ENCODE peak calls at places on chromosomes 4 and X, in five cellular contexts. J is cardiac muscle cell, B is fibroblast of mammary gland, C is astrocyte of the spinal cord, A is ascending aorta. Y is an unnamed sample.

GRCh38 chr4:46270986-46271596 is 118.8 kb downstream of the GABRA2 start:
- DNase-seq in B (peak; percentile 26), A (no peak), C (peak; percentile 10), J (peak; percentile 45), Y (no peak)

GRCh38 chrX:113675278-113675677 is 834.6 kb upstream of the AMOT start:
- DNase-seq in J (no peak), A (no peak), C (no peak), B (peak; percentile 13), Y (no peak)

GRCh38 chr4:101171747-101172146 is 175.6 kb downstream of the PPP3CA start:
- DNase-seq in C (no peak), A (no peak), B (peak; percentile 59), J (no peak), Y (no peak)

GRCh38 chr4:103050736-103051436 is 25.7 kb downstream of the SLC9B2 start:
- DNase-seq in A (no peak), C (no peak), J (no peak), B (peak; percentile 35), Y (no peak)

GRCh38 chr4:149997881-149998421 is 80.3 kb upstream of the DCLK2 start:
- DNase-seq in A (no peak), B (peak; percentile 65), J (no peak), C (peak; percentile 44), Y (no peak)

GRCh38 chr4:38128478-38129451 is 168.6 kb downstream of the PTTG2 start:
- DNase-seq in A (peak; percentile 14), B (peak; percentile 90), J (no peak), C (peak; percentile 79), Y (no peak)

GRCh38 chrX:47687249-47687648 is 28.3 kb upstream of the UXT start:
- DNase-seq in C (no peak), B (no peak), J (no peak), A (no peak), Y (no peak)

GRCh38 chrX:153981771-153982533 is 9.4 kb downstream of the TMEM187 start:
- DNase-seq in B (peak; percentile 40), A (no peak), J (no peak), C (peak; percentile 44), Y (no peak)

GRCh38 chrX:74408310-74408709 is 13.0 kb upstream of the SLC16A2 start:
- DNase-seq in C (no peak), A (no peak), J (no peak), B (no peak), Y (no peak)

GRCh38 chrX:132809581-132809980 is 148.8 kb downstream of the HS6ST2 start:
- DNase-seq in C (no peak), A (no peak), B (no peak), J (no peak), Y (no peak)

GRCh38 chr4:75180790-75181776 is 248.2 kb downstream of the PARM1 start:
- DNase-seq in A (no peak), B (no peak), J (no peak), C (no peak), Y (no peak)

GRCh38 chr4:1003271-1004070 is 8.0 kb upstream of the FGFRL1 start:
- DNase-seq in J (no peak), B (no peak), C (no peak), A (no peak), Y (no peak)

GRCh38 chr4:81214518-81215218 is 354 bp downstream of the PRKG2 start:
- DNase-seq in J (peak; percentile 56), B (peak; percentile 27), A (no peak), C (peak; percentile 31), Y (no peak)

GRCh38 chr4:153555730-153556440 is 89.7 kb downstream of the TMEM131L start:
- DNase-seq in C (peak; percentile 91), J (peak; percentile 86), A (no peak), B (peak; percentile 78), Y (no peak)

GRCh38 chrX:7069556-7069955 is 78.0 kb upstream of the STS start:
- DNase-seq in A (no peak), B (no peak), J (no peak), C (no peak), Y (no peak)
- H3K4me3 ChIP-seq in A (no peak overlapping the region), B (no peak overlapping the region), J (no peak overlapping the region), C (no peak overlapping the region), Y (no peak overlapping the region)

DNA sequence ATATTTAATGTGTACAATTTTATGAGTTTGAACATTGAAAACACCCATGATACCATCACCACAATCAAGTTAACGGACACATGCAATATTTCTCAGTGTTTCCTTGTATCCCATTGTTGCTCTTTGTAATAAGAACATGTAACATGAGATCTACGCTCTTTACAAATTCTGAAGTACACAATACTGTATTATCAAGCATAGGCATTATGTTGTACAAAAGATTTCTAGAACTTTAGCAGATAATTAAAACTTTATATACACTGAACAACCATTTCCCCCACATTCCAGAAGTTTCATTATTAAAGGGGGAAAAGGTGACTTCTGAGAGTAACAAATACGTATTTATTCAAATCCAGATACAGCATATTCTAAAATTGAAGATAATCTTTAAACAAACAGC is 114.5 kb downstream of the SLC10A7 start:
- DNase-seq in B (no peak), C (no peak), J (no peak), A (no peak), Y (no peak)
- TF ChIP-seq CTCF in B (no peak), C (no peak), J (no peak), A (no peak), Y (no peak)

DNA sequence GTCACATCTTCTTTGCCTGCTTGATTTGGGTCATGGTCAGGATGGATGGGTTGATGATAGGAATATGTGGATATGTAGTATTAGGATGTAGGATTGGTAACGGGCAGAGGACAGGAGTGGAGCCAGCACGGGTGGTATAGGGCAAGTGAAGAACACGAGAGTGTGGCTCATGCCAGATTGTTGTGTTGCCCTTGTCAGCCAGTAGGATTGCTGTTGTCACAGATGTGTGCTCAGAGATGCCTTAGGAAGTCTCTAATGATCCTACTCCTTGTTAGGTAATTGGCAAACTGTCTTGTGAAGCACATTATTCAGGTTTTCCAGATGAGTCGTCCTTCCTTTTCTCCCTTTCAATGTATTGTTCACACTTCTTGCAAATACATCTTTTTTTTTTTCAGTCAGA is 5.5 kb downstream of the ATP10D start:
- DNase-seq in B (peak; percentile 59), C (peak; percentile 31), J (peak; percentile 14), A (no peak), Y (no peak)
- H3K4me3 ChIP-seq in B (no peak overlapping the region), C (no peak overlapping the region), J (no peak overlapping the region), A (no peak overlapping the region), Y (no peak overlapping the region)

GRCh38 chrX:50988649-50989048 is 78.1 kb downstream of the BMP15 start:
- DNase-seq in C (peak; percentile 20), B (peak; percentile 47), A (no peak), J (peak; percentile 43), Y (no peak)
- TF ChIP-seq CTCF in C (peak; percentile 51), B (peak; percentile 58), A (peak; percentile 32), J (peak; percentile 44), Y (peak; percentile 36)

Y was measured in AG04449.